ENCODE peak calls at places on chromosomes 16 and 17, in six cellular contexts. M, E, V, N, U and I are unnamed samples.

GRCh38 chr17:69047368-69048263 is 13.1 kb downstream of the ABCA9 start:
- DNase-seq in M (peak), E (no peak), V (peak), N (peak), U (peak), I (no peak)

GRCh38 chr17:16652847-16653366 is 743 bp downstream of the ZNF624 start:
- DNase-seq in M (peak), E (no peak), V (no peak), N (peak), U (no peak), I (peak)

GRCh38 chr17:44376124-44376523 is 12.5 kb upstream of the FAM171A2 start:
- DNase-seq in M (peak), E (peak), V (peak), N (no peak), U (no peak), I (peak)

GRCh38 chr17:16872836-16873653 is 98.9 kb downstream of the TNFRSF13B start:
- DNase-seq in M (no peak), E (peak), V (no peak), N (no peak), U (no peak), I (peak)

GRCh38 chr17:78687944-78688343 is 94.1 kb downstream of the CYTH1 start:
- DNase-seq in M (no peak), E (no peak), V (no peak), N (no peak), U (no peak), I (no peak)

GRCh38 chr16:63981639-63982038 is 1140.2 kb downstream of the CDH11 start:
- DNase-seq in M (peak), E (no peak), V (no peak), N (no peak), U (no peak), I (no peak)

GRCh38 chr16:67782567-67783352 is 23.6 kb downstream of the RANBP10 start:
- DNase-seq in M (no peak), E (no peak), V (no peak), N (no peak), U (no peak), I (no peak)

GRCh38 chr17:57655564-57655963 is 89.5 kb downstream of the CCDC182 start:
- DNase-seq in M (no peak), E (no peak), V (no peak), N (no peak), U (no peak), I (no peak)

GRCh38 chr16:12729448-12729847 is 74.2 kb downstream of the CPPED1 start:
- DNase-seq in M (no peak), E (no peak), V (no peak), N (peak), U (no peak), I (no peak)

GRCh38 chr16:180921-181667 is 835 bp downstream of the HBQ1 start:
- DNase-seq in M (peak), E (peak), V (peak), N (no peak), U (peak), I (peak)

GRCh38 chr17:5282639-5283217 is 644 bp downstream of the RABEP1 start:
- DNase-seq in M (peak), E (peak), V (peak), N (no peak), U (peak), I (peak)